ENCODE peak calls at places on chromosomes 3 and 15, in nine cellular contexts. D is activated naive CD4-positive, alpha-beta T cell treated with anti-CD3 and anti-CD28 coated beads, Interleukin-2, amount 10 ng/mL, durations not matched to agents 7 days and 5 days; W is NCI-H1417 treated with DMSO at 0.1 percent for 48 hours; E is heart right ventricle; V is astrocyte of the spinal cord; Y is gastrocnemius medialis; J is pons; B is WERI-Rb-1; U is HS-27A. R is an unnamed sample.

GRCh38 chr3:63791974-63792373 is 27.1 kb upstream of the C3orf49 start:
- DNase-seq in W (no peak), V (peak), B (peak), J (peak), U (no peak), D (no peak), E (no peak), Y (no peak), R (no peak)

GRCh38 chr15:93001881-93002280 is 87.1 kb downstream of the RGMA start:
- DNase-seq in D (no peak), V (no peak), U (no peak), E (no peak), W (no peak), Y (no peak), B (no peak), J (no peak), R (no peak)

GRCh38 chr3:23629181-23629893 is 176.4 kb upstream of the UBE2E1 start:
- DNase-seq in E (no peak), J (no peak), B (no peak), W (no peak), V (peak), D (no peak), U (peak), Y (no peak), R (no peak)

GRCh38 chr3:136377499-136377898 is 127.4 kb downstream of the PCCB start:
- DNase-seq in W (no peak), Y (no peak), B (no peak), J (no peak), D (no peak), E (no peak), U (no peak), V (no peak), R (no peak)

GRCh38 chr3:71438904-71439303 is 144.6 kb downstream of the FOXP1 start:
- DNase-seq in J (no peak), V (no peak), Y (no peak), W (no peak), E (no peak), B (no peak), D (no peak), U (no peak), R (no peak)

GRCh38 chr3:149536429-149536828 is 61.9 kb downstream of the TM4SF4 start:
- DNase-seq in W (no peak), U (no peak), J (no peak), V (peak), D (no peak), B (no peak), Y (no peak), E (peak), R (no peak)

GRCh38 chr15:39961051-39961450 is 27.1 kb downstream of the EIF2AK4 start:
- DNase-seq in U (no peak), B (no peak), Y (no peak), V (no peak), E (no peak), J (no peak), W (no peak), D (no peak), R (no peak)

GRCh38 chr3:149936812-149937230 is 33.9 kb downstream of the PFN2 start:
- DNase-seq in E (peak), V (peak), J (no peak), B (peak), Y (peak), D (peak), W (no peak), U (peak), R (peak)

GRCh38 chr15:59553879-59554735 is 57.5 kb upstream of the GCNT3 start:
- DNase-seq in E (no peak), V (peak), W (no peak), Y (no peak), U (no peak), B (no peak), D (no peak), J (no peak), R (no peak)

GRCh38 chr15:92599394-92599970 is 56.1 kb downstream of the FAM174B start:
- DNase-seq in V (peak), Y (no peak), E (no peak), B (no peak), D (no peak), J (no peak), U (no peak), W (no peak), R (no peak)

GRCh38 chr15:57743424-57743823 is 36.9 kb downstream of the POLR2M start:
- DNase-seq in E (no peak), Y (no peak), W (no peak), V (no peak), D (no peak), B (peak), J (no peak), U (no peak), R (no peak)

GRCh38 chr3:158845748-158846350 is 44.0 kb downstream of the MFSD1 start:
- DNase-seq in V (peak), E (no peak), W (no peak), J (peak), D (peak), Y (no peak), U (peak), B (peak), R (peak)

GRCh38 chr3:43213631-43214030 is 72.7 kb upstream of the SNRK start:
- DNase-seq in D (no peak), W (no peak), E (no peak), V (no peak), J (no peak), Y (no peak), B (no peak), U (no peak), R (no peak)

GRCh38 chr15:100106732-100107131 is 235.0 kb downstream of the ADAMTS17 start:
- DNase-seq in V (no peak), J (no peak), W (no peak), D (no peak), E (no peak), U (no peak), B (no peak), Y (no peak), R (no peak)

GRCh38 chr3:44430466-44430865 is 47.0 kb downstream of the ZNF445 start:
- DNase-seq in E (no peak), B (no peak), J (no peak), U (no peak), W (no peak), D (no peak), V (no peak), Y (no peak), R (no peak)

GRCh38 chr3:154778057-154778456 is 302.1 kb upstream of the MME start:
- DNase-seq in V (no peak), U (no peak), W (no peak), J (no peak), B (no peak), D (no peak), Y (no peak), E (no peak), R (no peak)

GRCh38 chr3:67540198-67540894 is 114.1 kb downstream of the SUCLG2 start:
- DNase-seq in Y (no peak), E (no peak), V (no peak), D (no peak), U (no peak), B (no peak), J (no peak), W (no peak), R (no peak)

GRCh38 chr15:84398763-84399701 is 163.5 kb downstream of the GOLGA6L4 start:
- DNase-seq in D (no peak), U (no peak), E (no peak), J (no peak), W (no peak), B (peak), V (no peak), Y (no peak), R (no peak)

GRCh38 chr3:195859061-195859845 is 47.5 kb upstream of the MUC4 start:
- DNase-seq in Y (no peak), V (peak), J (peak), B (peak), W (no peak), E (peak), U (no peak), D (peak), R (peak)

GRCh38 chr15:95944193-95944592 is 386.3 kb upstream of the NR2F2 start:
- DNase-seq in Y (no peak), J (no peak), B (no peak), U (no peak), D (no peak), W (no peak), E (no peak), V (no peak), R (no peak)

GRCh38 chr15:57534279-57534678 is 57.4 kb upstream of the MYZAP start:
- DNase-seq in Y (no peak), V (no peak), E (no peak), J (no peak), B (no peak), D (no peak), U (no peak), W (no peak), R (no peak)

GRCh38 chr3:44995142-44995770 is 19.2 kb downstream of the EXOSC7 start:
- DNase-seq in D (no peak), Y (peak), U (no peak), J (peak), W (peak), B (no peak), E (no peak), V (peak), R (no peak)

GRCh38 chr15:74062236-74062635 is 20.1 kb downstream of the GOLGA6A start:
- DNase-seq in J (no peak), V (no peak), D (no peak), U (no peak), W (no peak), E (no peak), Y (no peak), B (no peak), R (peak)

R was measured in activated CD4-positive, alpha-beta memory T cell treated with anti-CD3 and anti-CD28 coated beads, Interleukin-2, amount 10 ng/mL, durations not matched to agents 7 days and 5 days.